ENCODE peak calls at places on chromosomes 6 and 20, in five cellular contexts. One of them, this sample, is unnamed.

GRCh38 chr6:32057966-32058365 is 19.8 kb downstream of the CYP21A2 start:
- DNase-seq in GM12878: no peak
- DNase-seq in IMR-90: no peak
- DNase-seq in HepG2: no peak
- DNase-seq in K562: no peak
- DNase-seq in this sample: no peak

GRCh38 chr6:13454286-13455221 is 32.8 kb downstream of the GFOD1 start:
- DNase-seq in IMR-90: peak; percentile 85
- DNase-seq in K562: no peak
- DNase-seq in GM12878: peak; percentile 56
- DNase-seq in HepG2: no peak
- DNase-seq in this sample: peak; percentile 42

GRCh38 chr20:20369353-20370086 is 1.6 kb downstream of the INSM1 start:
- DNase-seq in HepG2: no peak
- DNase-seq in IMR-90: no peak
- DNase-seq in GM12878: no peak
- DNase-seq in K562: no peak
- DNase-seq in this sample: peak; percentile 50

GRCh38 chr20:16054917-16055316 is 518.3 kb downstream of the KIF16B start:
- DNase-seq in GM12878: no peak
- DNase-seq in HepG2: no peak
- DNase-seq in K562: no peak
- DNase-seq in IMR-90: no peak
- DNase-seq in this sample: no peak

GRCh38 chr6:143705564-143705963 is 27.8 kb downstream of the PHACTR2 start:
- DNase-seq in K562: no peak
- DNase-seq in IMR-90: no peak
- DNase-seq in HepG2: peak; percentile 41
- DNase-seq in GM12878: no peak
- DNase-seq in this sample: no peak

GRCh38 chr6:43627008-43627825 is 1.8 kb downstream of the GTPBP2 start:
- DNase-seq in IMR-90: peak; percentile 99
- DNase-seq in K562: peak; percentile 94
- DNase-seq in HepG2: peak; percentile 89
- DNase-seq in GM12878: peak; percentile 23
- DNase-seq in this sample: peak; percentile 75

GRCh38 chr20:38260378-38261053 is at the start of gene KIAA1755:
- DNase-seq in IMR-90: no peak
- DNase-seq in GM12878: no peak
- DNase-seq in K562: no peak
- DNase-seq in HepG2: peak; percentile 37
- DNase-seq in this sample: peak; percentile 83

GRCh38 chr6:150930816-150931215 is 65.3 kb downstream of the MTHFD1L start:
- DNase-seq in HepG2: no peak
- DNase-seq in IMR-90: peak; percentile 95
- DNase-seq in GM12878: no peak
- DNase-seq in K562: no peak
- DNase-seq in this sample: no peak

GRCh38 chr6:130713144-130713543 is 114.1 kb upstream of the SMLR1 start:
- DNase-seq in GM12878: no peak
- DNase-seq in IMR-90: no peak
- DNase-seq in K562: no peak
- DNase-seq in HepG2: no peak
- DNase-seq in this sample: no peak

GRCh38 chr6:53754330-53754729 is 40.5 kb upstream of the LRRC1 start:
- DNase-seq in GM12878: no peak
- DNase-seq in K562: no peak
- DNase-seq in IMR-90: no peak
- DNase-seq in HepG2: no peak
- DNase-seq in this sample: no peak

GRCh38 chr20:38302721-38303120 is 1.2 kb upstream of the BPI start:
- DNase-seq in HepG2: no peak
- DNase-seq in K562: no peak
- DNase-seq in GM12878: no peak
- DNase-seq in IMR-90: no peak
- DNase-seq in this sample: peak; percentile 83

GRCh38 chr6:125962900-125963497 is 6.4 kb downstream of the HINT3 start:
- DNase-seq in GM12878: no peak
- DNase-seq in K562: no peak
- DNase-seq in IMR-90: no peak
- DNase-seq in HepG2: no peak
- DNase-seq in this sample: no peak

GRCh38 chr6:45075246-45075645 is 252.9 kb upstream of the RUNX2 start:
- DNase-seq in HepG2: no peak
- DNase-seq in K562: no peak
- DNase-seq in GM12878: no peak
- DNase-seq in IMR-90: peak; percentile 94
- DNase-seq in this sample: no peak

GRCh38 chr6:150176659-150177058 is 33.8 kb downstream of the PPP1R14C start:
- DNase-seq in GM12878: no peak
- DNase-seq in IMR-90: no peak
- DNase-seq in K562: no peak
- DNase-seq in HepG2: no peak
- DNase-seq in this sample: no peak

GRCh38 chr6:97594834-97595233 is 311.8 kb upstream of the MMS22L start:
- DNase-seq in GM12878: no peak
- DNase-seq in IMR-90: peak; percentile 84
- DNase-seq in HepG2: no peak
- DNase-seq in K562: no peak
- DNase-seq in this sample: no peak

GRCh38 chr20:53517146-53517545 is 76.5 kb downstream of the ZNF217 start:
- DNase-seq in IMR-90: peak; percentile 3
- DNase-seq in K562: no peak
- DNase-seq in GM12878: no peak
- DNase-seq in HepG2: peak; percentile 38
- DNase-seq in this sample: no peak

GRCh38 chr6:139308936-139309603 is 17.3 kb upstream of the TXLNB start:
- DNase-seq in K562: no peak
- DNase-seq in IMR-90: peak; percentile 85
- DNase-seq in HepG2: peak; percentile 72
- DNase-seq in GM12878: no peak
- DNase-seq in this sample: no peak

GRCh38 chr6:156029296-156029985 is 573.8 kb upstream of the NOX3 start:
- DNase-seq in K562: no peak
- DNase-seq in GM12878: no peak
- DNase-seq in HepG2: no peak
- DNase-seq in IMR-90: no peak
- DNase-seq in this sample: peak; percentile 62

GRCh38 chr20:57441510-57442154 is 50.4 kb downstream of the RBM38 start:
- DNase-seq in GM12878: no peak
- DNase-seq in K562: no peak
- DNase-seq in HepG2: no peak
- DNase-seq in IMR-90: no peak
- DNase-seq in this sample: no peak
- H3K9ac ChIP-seq in GM12878: no peak overlapping the region
- H3K9ac ChIP-seq in K562: no peak overlapping the region
- H3K9ac ChIP-seq in HepG2: no peak overlapping the region
- H3K9ac ChIP-seq in IMR-90: peak overlapping the region; percentile 61
- H3K9ac ChIP-seq in this sample: no peak overlapping the region

GRCh38 chr6:144742779-144743178 is 457.6 kb downstream of the UTRN start:
- DNase-seq in K562: no peak
- DNase-seq in IMR-90: no peak
- DNase-seq in HepG2: no peak
- DNase-seq in GM12878: no peak
- DNase-seq in this sample: no peak

GRCh38 chr6:144745434-144745833 is 460.3 kb downstream of the UTRN start:
- DNase-seq in IMR-90: no peak
- DNase-seq in HepG2: no peak
- DNase-seq in GM12878: no peak
- DNase-seq in K562: no peak
- DNase-seq in this sample: no peak

GRCh38 chr6:144746902-144747469 is 461.9 kb downstream of the UTRN start:
- DNase-seq in HepG2: no peak
- DNase-seq in IMR-90: no peak
- DNase-seq in K562: no peak
- DNase-seq in GM12878: no peak
- DNase-seq in this sample: no peak

GRCh38 chr6:144741659-144742058 is 456.5 kb downstream of the UTRN start:
- DNase-seq in HepG2: peak; percentile 6
- DNase-seq in K562: no peak
- DNase-seq in GM12878: no peak
- DNase-seq in IMR-90: no peak
- DNase-seq in this sample: no peak

DNA sequence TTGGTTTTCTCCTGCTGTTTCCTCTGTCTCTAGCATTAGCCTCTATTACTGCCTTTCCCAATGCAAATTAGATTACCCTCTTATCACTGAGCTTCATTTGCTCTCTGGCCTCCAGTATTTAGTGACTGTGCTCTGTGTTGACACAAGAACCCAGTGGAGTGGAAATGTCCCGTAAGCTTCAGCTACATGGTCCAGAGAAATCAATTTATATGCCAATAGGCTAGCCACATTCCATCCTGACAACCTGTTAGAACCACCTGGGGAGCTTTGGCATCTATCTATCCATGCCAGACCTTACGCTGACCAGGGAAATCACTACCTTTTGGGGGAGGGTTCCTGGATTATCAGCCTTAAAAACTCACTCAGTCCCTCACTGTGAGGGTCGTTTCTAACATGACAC is 459.6 kb downstream of the UTRN start:
- DNase-seq in HepG2: peak; percentile 21
- DNase-seq in GM12878: no peak
- DNase-seq in IMR-90: no peak
- DNase-seq in K562: no peak
- DNase-seq in this sample: no peak
- TF ChIP-seq MXI1 in HepG2: no peak
- TF ChIP-seq MXI1 in GM12878: no peak
- TF ChIP-seq MXI1 in IMR-90: no peak
- TF ChIP-seq MXI1 in K562: no peak
- TF ChIP-seq MXI1 in this sample: no peak

GRCh38 chr6:18595774-18596528 is 208.8 kb downstream of the RNF144B start:
- DNase-seq in GM12878: no peak
- DNase-seq in K562: peak; percentile 64
- DNase-seq in HepG2: peak; percentile 43
- DNase-seq in IMR-90: peak; percentile 63
- DNase-seq in this sample: peak; percentile 40
- H3K9ac ChIP-seq in GM12878: no peak overlapping the region
- H3K9ac ChIP-seq in K562: no peak overlapping the region
- H3K9ac ChIP-seq in HepG2: no peak overlapping the region
- H3K9ac ChIP-seq in IMR-90: no peak overlapping the region
- H3K9ac ChIP-seq in this sample: no peak overlapping the region

GRCh38 chr20:35363190-35363589 is 48.6 kb downstream of the UQCC1 start:
- DNase-seq in GM12878: no peak
- DNase-seq in IMR-90: peak; percentile 67
- DNase-seq in HepG2: no peak
- DNase-seq in K562: peak; percentile 35
- DNase-seq in this sample: no peak

GRCh38 chr20:35369804-35370203 is 42.0 kb downstream of the UQCC1 start:
- DNase-seq in HepG2: peak; percentile 64
- DNase-seq in K562: no peak
- DNase-seq in IMR-90: peak; percentile 87
- DNase-seq in GM12878: no peak
- DNase-seq in this sample: no peak

GRCh38 chr20:35370751-35371150 is 41.0 kb downstream of the UQCC1 start:
- DNase-seq in IMR-90: no peak
- DNase-seq in HepG2: no peak
- DNase-seq in K562: no peak
- DNase-seq in GM12878: no peak
- DNase-seq in this sample: no peak

GRCh38 chr20:35368616-35369423 is 43.0 kb downstream of the UQCC1 start:
- DNase-seq in HepG2: no peak
- DNase-seq in IMR-90: no peak
- DNase-seq in K562: no peak
- DNase-seq in GM12878: no peak
- DNase-seq in this sample: no peak
- TF ChIP-seq MXI1 in HepG2: no peak
- TF ChIP-seq MXI1 in IMR-90: no peak
- TF ChIP-seq MXI1 in K562: no peak
- TF ChIP-seq MXI1 in GM12878: no peak
- TF ChIP-seq MXI1 in this sample: no peak

DNA sequence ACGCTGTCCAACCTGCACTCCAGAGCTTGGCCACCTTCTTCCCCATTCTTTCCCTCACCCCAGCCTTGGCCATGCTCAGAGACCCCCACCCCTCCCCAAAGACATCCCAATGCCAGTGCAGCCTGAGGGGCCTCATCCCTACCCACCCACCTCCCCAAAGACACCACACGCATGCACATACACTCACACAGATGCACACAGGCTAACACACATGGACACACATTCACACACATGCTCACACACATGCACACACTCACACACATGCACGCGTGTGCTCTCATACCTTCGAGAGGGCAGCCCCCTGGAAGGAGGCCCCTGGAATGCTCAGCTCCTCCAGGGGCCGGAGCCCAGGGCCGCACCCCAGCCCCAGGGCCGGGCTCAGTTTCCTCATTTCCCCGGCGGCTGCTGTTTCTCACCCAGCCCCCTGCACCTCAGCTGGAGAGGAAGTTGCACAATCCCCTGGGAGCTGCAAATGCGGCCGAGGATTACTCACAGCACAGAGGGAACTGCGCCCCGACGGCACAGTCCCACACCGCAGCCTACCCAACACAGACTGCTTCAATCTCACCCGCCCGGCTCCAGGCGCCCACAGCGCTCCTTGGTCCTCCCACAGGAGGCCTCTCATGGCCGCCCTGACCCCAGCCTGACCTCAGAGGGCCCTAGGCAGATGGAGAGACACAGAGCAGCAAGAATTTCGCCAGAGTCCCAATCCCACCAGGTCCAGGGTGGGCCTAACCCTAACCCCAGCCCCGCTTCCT is 12.1 kb downstream of the TFEB start:
- DNase-seq in K562: peak; percentile 56
- DNase-seq in GM12878: no peak
- DNase-seq in IMR-90: peak; percentile 91
- DNase-seq in HepG2: peak; percentile 77
- DNase-seq in this sample: no peak
- H3K9ac ChIP-seq in K562: no peak overlapping the region
- H3K9ac ChIP-seq in GM12878: peak overlapping the region; percentile 91
- H3K9ac ChIP-seq in IMR-90: peak overlapping the region; percentile 43
- H3K9ac ChIP-seq in HepG2: peak overlapping the region; percentile 6
- H3K9ac ChIP-seq in this sample: no peak overlapping the region

GRCh38 chr20:11013801-11014200 is 340.0 kb upstream of the JAG1 start:
- DNase-seq in GM12878: no peak
- DNase-seq in HepG2: no peak
- DNase-seq in IMR-90: no peak
- DNase-seq in K562: no peak
- DNase-seq in this sample: no peak
- TF ChIP-seq MXI1 in GM12878: no peak
- TF ChIP-seq MXI1 in HepG2: no peak
- TF ChIP-seq MXI1 in IMR-90: no peak
- TF ChIP-seq MXI1 in K562: no peak
- TF ChIP-seq MXI1 in this sample: no peak